ENCODE peak calls at places on chromosomes 1 and 21, in four cellular contexts. E, Q, M and J are unnamed samples.

GRCh38 chr21:16563795-16564194 is 834.0 kb downstream of the USP25 start:
- DNase-seq in E (no peak), Q (no peak), M (no peak), J (no peak)

GRCh38 chr21:44706026-44706705 is 5.2 kb downstream of the TSPEAR start:
- DNase-seq in E (no peak), Q (no peak), M (no peak), J (peak)

GRCh38 chr1:998905-999796 is 746 bp downstream of the HES4 start:
- DNase-seq in E (no peak), Q (no peak), M (no peak), J (no peak)

GRCh38 chr21:45818904-45819285 is 162.7 kb upstream of the COL6A1 start:
- DNase-seq in E (no peak), Q (peak), M (no peak), J (no peak)

GRCh38 chr1:6450005-6450450 is 15.9 kb downstream of the TNFRSF25 start:
- DNase-seq in E (no peak), Q (no peak), M (no peak), J (no peak)

GRCh38 chr21:43286196-43286595 is 117.4 kb downstream of the CRYAA start:
- DNase-seq in E (no peak), Q (no peak), M (no peak), J (no peak)

GRCh38 chr1:41823453-41823852 is 95.3 kb downstream of the HIVEP3 start:
- DNase-seq in E (no peak), Q (no peak), M (no peak), J (no peak)

GRCh38 chr1:19676438-19676922 is 11.8 kb downstream of the HTR6 start:
- DNase-seq in E (peak), Q (no peak), M (no peak), J (peak)

GRCh38 chr1:115067460-115067859 is 21.8 kb downstream of the TSPAN2 start:
- DNase-seq in E (no peak), Q (no peak), M (no peak), J (no peak)

GRCh38 chr1:182476625-182477024 is 26.7 kb downstream of the RGSL1 start:
- DNase-seq in E (no peak), Q (no peak), M (no peak), J (no peak)
- H3K27ac ChIP-seq in E (no peak), Q (no peak), M (no peak), J (no peak)

GRCh38 chr1:21899972-21900371 is 37.1 kb downstream of the HSPG2 start:
- DNase-seq in E (no peak), Q (no peak), M (no peak), J (no peak)
- H3K27ac ChIP-seq in E (peak), Q (no peak), M (no peak), J (no peak)

DNA sequence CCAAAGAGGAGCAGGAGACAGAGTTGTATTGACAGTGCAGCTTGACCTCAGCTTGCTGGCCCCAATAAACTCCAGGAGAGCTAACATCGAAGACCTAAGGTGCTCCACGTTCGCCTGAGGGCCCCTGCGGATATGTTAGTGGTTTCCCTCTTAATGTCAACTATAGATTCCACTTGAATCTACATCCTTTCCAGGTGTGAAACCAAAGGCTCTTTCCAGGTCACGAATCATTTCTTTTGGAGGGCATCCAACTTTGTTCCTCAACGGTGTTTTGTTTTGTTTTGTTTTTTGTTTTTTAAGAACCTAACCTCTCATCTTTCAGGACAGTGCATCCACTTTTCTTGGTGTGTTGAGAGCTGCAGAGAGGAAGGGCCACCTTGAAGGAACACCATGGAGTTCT is 267.6 kb upstream of the SGIP1 start:
- DNase-seq in E (no peak), Q (no peak), M (no peak), J (no peak)
- H3K27ac ChIP-seq in E (no peak), Q (no peak), M (no peak), J (peak)

GRCh38 chr1:36652011-36652410 is 169.3 kb upstream of the CSF3R start:
- DNase-seq in E (no peak), Q (no peak), M (no peak), J (no peak)
- H3K27ac ChIP-seq in E (no peak), Q (no peak), M (no peak), J (no peak)

DNA sequence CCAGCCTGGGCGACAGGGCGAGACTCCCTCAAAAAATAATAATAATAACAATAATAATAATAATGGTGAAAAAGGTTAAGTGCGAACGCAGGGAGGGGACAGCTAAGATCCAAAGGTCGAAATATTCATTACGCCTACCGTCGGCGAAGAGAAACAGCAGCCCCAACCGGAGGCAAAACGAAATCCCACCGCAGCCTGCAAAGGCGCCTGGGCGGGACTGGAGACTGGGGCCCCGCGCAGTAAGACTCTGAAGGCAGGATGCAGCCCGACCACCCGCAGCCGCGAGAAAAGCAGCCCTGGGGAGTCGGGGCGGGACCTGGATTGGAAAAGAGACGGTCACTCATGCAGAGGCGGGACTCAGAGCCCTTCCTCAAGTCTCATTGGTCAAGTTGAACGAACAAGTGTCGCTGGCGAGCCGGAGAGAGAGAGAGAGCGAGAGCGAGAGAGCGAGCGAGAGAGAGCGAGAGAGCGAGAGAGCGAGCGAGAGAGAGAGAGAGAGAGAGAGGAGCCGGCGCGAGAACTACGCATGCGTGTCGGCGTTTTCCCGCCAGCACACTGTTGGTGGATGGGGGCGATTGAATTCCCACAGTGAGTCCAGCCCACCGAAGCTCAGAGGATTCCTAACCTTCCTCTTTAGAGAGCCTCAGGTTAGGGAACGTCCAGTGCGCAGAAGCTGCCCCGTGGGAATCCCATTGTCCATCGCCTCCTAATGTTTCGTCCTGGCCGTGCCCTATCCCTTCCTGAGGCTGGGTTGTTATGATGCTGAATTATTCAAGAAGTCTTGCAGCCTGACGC is 10.7 kb downstream of the ENTREP3 start:
- DNase-seq in E (peak), Q (peak), M (peak), J (peak)
- H3K27ac ChIP-seq in E (peak), Q (peak), M (peak), J (peak)